ENCODE peak calls at places on chromosomes 7 and 10, in four cellular contexts. Z is K562, I is WTC11, C is GM12878. A is an unnamed sample.

GRCh38 chr7:47937065-47937687 is 11.1 kb downstream of the PKD1L1 start:
- DNase-seq in C (peak; percentile 91), I (no peak), Z (no peak), A (no peak)

GRCh38 chr7:154553711-154554265 is 449.1 kb downstream of the PAXIP1 start:
- DNase-seq in I (no peak), Z (peak; percentile 22), C (no peak), A (peak; percentile 57)

GRCh38 chr10:88385601-88386203 is 197.4 kb downstream of the RNLS start:
- DNase-seq in C (peak; percentile 94), I (peak; percentile 9), Z (no peak), A (no peak)

GRCh38 chr7:101419831-101420230 is 57.2 kb downstream of the COL26A1 start:
- DNase-seq in I (no peak), C (no peak), Z (no peak), A (peak; percentile 14)

GRCh38 chr7:140726304-140726703 is 29.8 kb downstream of the NDUFB2 start:
- DNase-seq in Z (peak; percentile 32), I (no peak), C (no peak), A (peak; percentile 38)

GRCh38 chr10:26044123-26044749 is 110.2 kb downstream of the MYO3A start:
- DNase-seq in C (no peak), I (no peak), Z (no peak), A (no peak)

GRCh38 chr7:24924375-24924774 is 55.6 kb downstream of the OSBPL3 start:
- DNase-seq in C (no peak), I (no peak), Z (peak; percentile 77), A (no peak)

GRCh38 chr10:5591336-5591824 is 66.6 kb downstream of the CALML3 start:
- DNase-seq in C (no peak), Z (no peak), I (no peak), A (no peak)

DNA sequence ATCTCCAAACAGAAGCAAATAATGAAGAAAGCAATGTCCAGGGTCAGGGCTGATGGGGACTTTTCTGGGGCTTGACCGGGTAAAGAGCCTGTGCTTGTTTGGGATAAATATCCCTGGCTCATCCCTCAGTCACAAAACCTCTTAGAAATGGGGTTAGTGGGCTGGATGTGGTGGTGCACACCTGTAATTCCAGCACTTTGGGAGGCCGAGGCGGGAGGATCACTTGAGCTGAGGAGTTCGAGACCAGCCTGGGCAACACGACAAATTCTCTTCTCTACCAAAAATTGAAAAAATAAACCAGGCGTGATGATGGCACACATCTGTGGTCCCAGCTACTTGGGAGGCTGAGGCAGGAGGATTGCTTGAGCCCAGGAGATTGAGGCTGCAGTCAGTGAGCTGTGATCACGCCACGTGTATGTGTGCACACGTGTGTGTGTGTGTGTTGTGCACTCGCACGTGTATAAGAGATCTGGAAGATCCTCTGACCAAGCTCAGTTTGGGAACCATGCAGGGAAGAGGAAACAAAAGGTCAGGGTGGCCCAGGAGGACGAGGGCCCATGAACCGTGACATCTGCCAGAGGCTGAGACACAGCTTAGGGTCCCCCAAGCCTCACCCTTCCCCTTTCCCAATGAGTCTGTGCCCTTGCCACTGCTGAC is 258.6 kb downstream of the TEX36 start:
- DNase-seq in Z (no peak), C (no peak), I (no peak), A (no peak)
- TF ChIP-seq USF1 in Z (no peak), C (no peak), I (no peak), A (no peak)

DNA sequence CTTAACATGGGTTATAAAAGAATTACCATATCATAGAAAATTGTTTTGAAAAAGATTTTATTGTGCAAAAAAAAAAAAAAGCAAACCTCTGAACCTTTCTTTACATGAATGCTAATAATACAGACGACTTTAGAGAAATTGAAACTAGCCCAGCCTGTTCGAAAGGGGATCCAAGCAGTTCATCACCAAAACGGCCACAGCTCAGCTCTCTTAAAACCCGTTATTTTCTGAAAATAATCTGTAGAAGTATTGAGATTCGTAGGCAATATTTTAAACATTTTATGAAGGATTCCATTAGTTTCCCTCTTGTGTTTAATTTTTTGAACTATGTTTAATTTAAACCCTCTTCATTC is 9.9 kb upstream of the GSAP start:
- DNase-seq in I (no peak), C (no peak), Z (no peak), A (no peak)
- TF ChIP-seq USF1 in I (no peak), C (no peak), Z (no peak), A (no peak)

DNA sequence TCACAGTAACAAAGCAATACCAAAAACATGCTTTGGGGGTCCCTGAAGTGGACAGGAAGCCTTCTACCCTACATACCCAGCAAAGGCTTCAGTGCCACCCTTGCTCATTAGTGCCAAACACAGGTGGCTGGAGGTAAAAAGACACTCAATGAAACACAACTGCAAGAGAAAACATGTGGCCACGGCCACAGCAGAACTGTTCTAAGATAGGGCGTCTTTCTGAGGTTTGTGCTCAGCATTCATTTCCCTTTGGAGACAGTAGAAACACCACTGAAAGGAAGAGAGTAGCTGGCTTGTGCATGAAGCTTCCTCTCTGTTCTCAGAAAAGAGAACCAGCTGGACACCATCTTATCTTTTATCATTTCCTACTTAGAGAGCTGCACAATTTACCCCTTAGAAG is 143.0 kb downstream of the PLXNA4 start:
- DNase-seq in I (no peak), C (no peak), Z (no peak), A (no peak)
- TF ChIP-seq USF1 in I (no peak), C (no peak), Z (no peak), A (no peak)

DNA sequence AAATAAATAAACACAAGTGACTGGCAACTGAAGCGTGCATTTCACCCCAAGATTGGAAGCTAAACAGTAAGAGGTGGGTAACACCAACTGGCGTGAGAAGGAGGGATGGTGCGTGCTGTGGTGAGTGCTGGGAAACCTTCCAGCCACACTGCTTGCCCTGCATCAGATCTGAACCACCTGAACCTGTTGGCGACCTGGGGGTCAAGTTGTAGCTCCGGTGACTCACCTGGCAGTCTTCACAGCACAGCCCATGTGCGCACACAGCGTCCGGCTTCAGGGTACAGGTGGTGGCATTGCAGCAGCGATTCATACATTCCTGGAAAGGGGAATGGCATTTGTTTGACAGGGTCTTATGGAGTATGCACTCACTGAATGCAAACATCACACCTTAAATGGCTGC is 170.1 kb downstream of the FANK1 start:
- DNase-seq in I (no peak), C (no peak), Z (no peak), A (no peak)
- TF ChIP-seq USF1 in I (no peak), C (no peak), Z (no peak), A (no peak)

GRCh38 chr7:123070702-123071286 is 75.3 kb upstream of the TAS2R16 start:
- DNase-seq in Z (peak; percentile 15), I (no peak), C (no peak), A (peak; percentile 39)
- TF ChIP-seq USF1 in Z (no peak), I (no peak), C (no peak), A (no peak)

GRCh38 chr10:97371696-97372095 is 29.4 kb downstream of the RRP12 start:
- DNase-seq in I (no peak), C (no peak), Z (no peak), A (no peak)
- TF ChIP-seq USF1 in I (no peak), C (no peak), Z (no peak), A (no peak)

DNA sequence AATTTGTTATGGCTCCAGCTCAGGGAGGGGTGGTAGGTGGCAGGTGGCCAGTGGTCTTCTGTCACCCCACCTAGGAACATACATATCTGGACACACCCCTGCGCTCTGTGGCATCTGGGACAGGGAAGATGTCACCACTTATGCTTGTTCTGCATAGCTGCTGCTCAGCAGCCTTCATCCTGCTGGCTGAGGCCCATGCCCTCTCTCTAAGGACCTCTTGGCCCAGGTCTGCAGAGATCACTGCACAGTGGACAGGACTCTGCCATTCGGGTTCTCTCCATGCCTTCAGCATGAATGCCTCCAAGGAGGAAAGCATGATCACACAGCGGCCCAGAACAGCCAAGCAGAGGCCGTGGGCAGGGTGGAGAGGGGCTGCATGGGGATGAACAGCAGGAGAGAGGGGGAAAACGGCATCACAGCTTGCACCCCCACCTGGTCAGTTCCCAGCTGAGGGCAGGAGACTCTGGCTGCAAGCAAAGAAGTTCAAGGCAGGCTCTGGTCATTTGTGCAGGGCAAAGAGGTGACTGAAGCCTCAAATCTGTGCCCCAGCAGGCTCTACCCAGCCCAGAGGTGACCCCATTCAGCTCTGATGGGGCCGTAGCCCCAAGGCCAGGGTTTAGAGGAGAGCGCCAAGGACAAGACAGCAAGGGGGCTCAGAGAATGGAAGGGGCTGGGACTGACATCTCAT is 47.8 kb upstream of the GDF10 start:
- DNase-seq in Z (no peak), C (no peak), I (no peak), A (no peak)
- TF ChIP-seq USF1 in Z (no peak), C (no peak), I (no peak), A (no peak)

A was measured in SK-N-SH.